ENCODE peak calls at places on chromosomes 2 and 18, in seven cellular contexts. One of them, this sample, is unnamed. For H3K4me1, the result is how much of the 10 kb centered on the place peaks cover.

GRCh38 chr2:120809576-120810440 is 74.1 kb downstream of the GLI2 start:
- DNase-seq in IMR-90: peak
- DNase-seq in MM.1S: no peak
- DNase-seq in OCI-LY7: no peak
- DNase-seq in H9: no peak
- DNase-seq in GM23248: no peak
- DNase-seq in HCT116: no peak
- DNase-seq in this sample: no peak

GRCh38 chr2:11121099-11121822 is 34.0 kb upstream of the SLC66A3 start:
- DNase-seq in IMR-90: peak
- DNase-seq in MM.1S: no peak
- DNase-seq in OCI-LY7: no peak
- DNase-seq in H9: no peak
- DNase-seq in GM23248: peak
- DNase-seq in HCT116: no peak
- DNase-seq in this sample: no peak

GRCh38 chr2:220512419-220512818 is 885.0 kb downstream of the SLC4A3 start:
- DNase-seq in IMR-90: peak
- DNase-seq in MM.1S: no peak
- DNase-seq in OCI-LY7: no peak
- DNase-seq in H9: no peak
- DNase-seq in GM23248: peak
- DNase-seq in HCT116: no peak
- DNase-seq in this sample: no peak

GRCh38 chr2:28185881-28186280 is 206.8 kb upstream of the FOSL2 start:
- DNase-seq in IMR-90: peak
- DNase-seq in MM.1S: no peak
- DNase-seq in OCI-LY7: no peak
- DNase-seq in H9: no peak
- DNase-seq in GM23248: peak
- DNase-seq in HCT116: no peak
- DNase-seq in this sample: no peak

GRCh38 chr2:190802133-190802532 is 78.5 kb upstream of the GLS start:
- DNase-seq in IMR-90: no peak
- DNase-seq in MM.1S: no peak
- DNase-seq in OCI-LY7: no peak
- DNase-seq in H9: peak
- DNase-seq in GM23248: no peak
- DNase-seq in HCT116: no peak
- DNase-seq in this sample: peak

GRCh38 chr2:236745420-236746210 is 176.0 kb downstream of the ACKR3 start:
- DNase-seq in IMR-90: peak
- DNase-seq in MM.1S: no peak
- DNase-seq in OCI-LY7: no peak
- DNase-seq in H9: no peak
- DNase-seq in GM23248: peak
- DNase-seq in HCT116: no peak
- DNase-seq in this sample: no peak

GRCh38 chr18:47283476-47283875 is 32.0 kb upstream of the SKOR2 start:
- DNase-seq in IMR-90: peak
- DNase-seq in MM.1S: no peak
- DNase-seq in OCI-LY7: peak
- DNase-seq in H9: peak
- DNase-seq in GM23248: peak
- DNase-seq in HCT116: peak
- DNase-seq in this sample: no peak

GRCh38 chr18:36408606-36409005 is 111.1 kb downstream of the FHOD3 start:
- DNase-seq in IMR-90: no peak
- DNase-seq in MM.1S: no peak
- DNase-seq in OCI-LY7: no peak
- DNase-seq in H9: no peak
- DNase-seq in GM23248: no peak
- DNase-seq in HCT116: no peak
- DNase-seq in this sample: no peak

GRCh38 chr2:239233576-239233975 is 167.2 kb downstream of the HDAC4 start:
- DNase-seq in IMR-90: no peak
- DNase-seq in MM.1S: no peak
- DNase-seq in OCI-LY7: no peak
- DNase-seq in H9: no peak
- DNase-seq in GM23248: no peak
- DNase-seq in HCT116: no peak
- DNase-seq in this sample: no peak

GRCh38 chr18:72181241-72181764 is 362.8 kb downstream of the CBLN2 start:
- DNase-seq in IMR-90: no peak
- DNase-seq in MM.1S: peak
- DNase-seq in OCI-LY7: peak
- DNase-seq in H9: no peak
- DNase-seq in GM23248: no peak
- DNase-seq in HCT116: no peak
- DNase-seq in this sample: no peak

GRCh38 chr2:233063269-233063975 is 3.3 kb downstream of the INPP5D start:
- DNase-seq in IMR-90: no peak
- DNase-seq in MM.1S: peak
- DNase-seq in OCI-LY7: peak
- DNase-seq in H9: peak
- DNase-seq in GM23248: no peak
- DNase-seq in HCT116: no peak
- DNase-seq in this sample: no peak

GRCh38 chr2:75632813-75633212 is 13.8 kb upstream of the MRPL19 start:
- DNase-seq in IMR-90: no peak
- DNase-seq in MM.1S: no peak
- DNase-seq in OCI-LY7: no peak
- DNase-seq in H9: no peak
- DNase-seq in GM23248: no peak
- DNase-seq in HCT116: no peak
- DNase-seq in this sample: no peak

GRCh38 chr18:1252534-1252933 is 347.9 kb downstream of the ADCYAP1 start:
- DNase-seq in IMR-90: no peak
- DNase-seq in MM.1S: no peak
- DNase-seq in OCI-LY7: no peak
- DNase-seq in H9: no peak
- DNase-seq in GM23248: no peak
- DNase-seq in HCT116: no peak
- DNase-seq in this sample: no peak

GRCh38 chr2:241541564-241542277 is 16.8 kb upstream of the BOK start:
- DNase-seq in IMR-90: no peak
- DNase-seq in MM.1S: no peak
- DNase-seq in OCI-LY7: no peak
- DNase-seq in H9: no peak
- DNase-seq in GM23248: no peak
- DNase-seq in HCT116: no peak
- DNase-seq in this sample: no peak

GRCh38 chr2:82795446-82795845 is 1663.6 kb downstream of the SUCLG1 start:
- DNase-seq in IMR-90: peak
- DNase-seq in MM.1S: no peak
- DNase-seq in OCI-LY7: no peak
- DNase-seq in H9: no peak
- DNase-seq in GM23248: peak
- DNase-seq in HCT116: peak
- DNase-seq in this sample: no peak

GRCh38 chr18:58579561-58580047 is 49.3 kb downstream of the ALPK2 start:
- DNase-seq in IMR-90: peak
- DNase-seq in MM.1S: no peak
- DNase-seq in OCI-LY7: no peak
- DNase-seq in H9: no peak
- DNase-seq in GM23248: peak
- DNase-seq in HCT116: no peak
- DNase-seq in this sample: no peak

GRCh38 chr2:118622931-118623330 is 224.5 kb downstream of the EN1 start:
- DNase-seq in IMR-90: no peak
- DNase-seq in MM.1S: no peak
- DNase-seq in OCI-LY7: no peak
- DNase-seq in H9: no peak
- DNase-seq in GM23248: no peak
- DNase-seq in HCT116: no peak
- DNase-seq in this sample: no peak

GRCh38 chr2:165621086-165621560 is 151.6 kb downstream of the CSRNP3 start:
- DNase-seq in IMR-90: no peak
- DNase-seq in MM.1S: no peak
- DNase-seq in OCI-LY7: no peak
- DNase-seq in H9: no peak
- DNase-seq in GM23248: peak
- DNase-seq in HCT116: no peak
- DNase-seq in this sample: no peak

GRCh38 chr2:42167458-42167857 is 1.7 kb upstream of the EML4 start:
- DNase-seq in IMR-90: no peak
- DNase-seq in MM.1S: no peak
- DNase-seq in OCI-LY7: no peak
- DNase-seq in H9: no peak
- DNase-seq in GM23248: no peak
- DNase-seq in HCT116: no peak
- DNase-seq in this sample: no peak

GRCh38 chr2:162537651-162538050 is 193.7 kb downstream of the GCA start:
- DNase-seq in IMR-90: no peak
- DNase-seq in MM.1S: no peak
- DNase-seq in OCI-LY7: no peak
- DNase-seq in H9: no peak
- DNase-seq in GM23248: no peak
- DNase-seq in HCT116: no peak
- DNase-seq in this sample: no peak

GRCh38 chr2:168804214-168804613 is 1.8 kb downstream of the NOSTRIN start:
- DNase-seq in IMR-90: no peak
- DNase-seq in MM.1S: no peak
- DNase-seq in OCI-LY7: no peak
- DNase-seq in H9: no peak
- DNase-seq in GM23248: no peak
- DNase-seq in HCT116: no peak
- DNase-seq in this sample: no peak

GRCh38 chr2:168805615-168806014 is 3.2 kb downstream of the NOSTRIN start:
- DNase-seq in IMR-90: no peak
- DNase-seq in MM.1S: no peak
- DNase-seq in OCI-LY7: no peak
- DNase-seq in H9: no peak
- DNase-seq in GM23248: no peak
- DNase-seq in HCT116: no peak
- DNase-seq in this sample: no peak

GRCh38 chr2:168801456-168801855 is 981 bp upstream of the NOSTRIN start:
- DNase-seq in IMR-90: no peak
- DNase-seq in MM.1S: no peak
- DNase-seq in OCI-LY7: no peak
- DNase-seq in H9: no peak
- DNase-seq in GM23248: no peak
- DNase-seq in HCT116: no peak
- DNase-seq in this sample: no peak

GRCh38 chr2:168801961-168802824 is at the start of gene NOSTRIN:
- DNase-seq in IMR-90: peak
- DNase-seq in MM.1S: no peak
- DNase-seq in OCI-LY7: no peak
- DNase-seq in H9: no peak
- DNase-seq in GM23248: peak
- DNase-seq in HCT116: peak
- DNase-seq in this sample: no peak

GRCh38 chr2:168802825-168803726 is 639 bp downstream of the NOSTRIN start:
- DNase-seq in IMR-90: no peak
- DNase-seq in MM.1S: no peak
- DNase-seq in OCI-LY7: no peak
- DNase-seq in H9: no peak
- DNase-seq in GM23248: no peak
- DNase-seq in HCT116: no peak
- DNase-seq in this sample: no peak
- H2AFZ ChIP-seq in IMR-90: no peak
- H2AFZ ChIP-seq in MM.1S: no peak
- H2AFZ ChIP-seq in OCI-LY7: no peak
- H2AFZ ChIP-seq in H9: no peak
- H2AFZ ChIP-seq in GM23248: peak
- H2AFZ ChIP-seq in HCT116: no peak
- H2AFZ ChIP-seq in this sample: no peak

GRCh38 chr2:84927275-84927627 is 21.8 kb downstream of the TMSB10 start:
- DNase-seq in IMR-90: no peak
- DNase-seq in MM.1S: no peak
- DNase-seq in OCI-LY7: no peak
- DNase-seq in H9: no peak
- DNase-seq in GM23248: no peak
- DNase-seq in HCT116: no peak
- DNase-seq in this sample: no peak
- H3K4me1 ChIP-seq in IMR-90: under half
- H3K4me1 ChIP-seq in MM.1S: under half
- H3K4me1 ChIP-seq in OCI-LY7: under half
- H3K4me1 ChIP-seq in H9: under half
- H3K4me1 ChIP-seq in GM23248: under half
- H3K4me1 ChIP-seq in HCT116: under half
- H3K4me1 ChIP-seq in this sample: under half

DNA sequence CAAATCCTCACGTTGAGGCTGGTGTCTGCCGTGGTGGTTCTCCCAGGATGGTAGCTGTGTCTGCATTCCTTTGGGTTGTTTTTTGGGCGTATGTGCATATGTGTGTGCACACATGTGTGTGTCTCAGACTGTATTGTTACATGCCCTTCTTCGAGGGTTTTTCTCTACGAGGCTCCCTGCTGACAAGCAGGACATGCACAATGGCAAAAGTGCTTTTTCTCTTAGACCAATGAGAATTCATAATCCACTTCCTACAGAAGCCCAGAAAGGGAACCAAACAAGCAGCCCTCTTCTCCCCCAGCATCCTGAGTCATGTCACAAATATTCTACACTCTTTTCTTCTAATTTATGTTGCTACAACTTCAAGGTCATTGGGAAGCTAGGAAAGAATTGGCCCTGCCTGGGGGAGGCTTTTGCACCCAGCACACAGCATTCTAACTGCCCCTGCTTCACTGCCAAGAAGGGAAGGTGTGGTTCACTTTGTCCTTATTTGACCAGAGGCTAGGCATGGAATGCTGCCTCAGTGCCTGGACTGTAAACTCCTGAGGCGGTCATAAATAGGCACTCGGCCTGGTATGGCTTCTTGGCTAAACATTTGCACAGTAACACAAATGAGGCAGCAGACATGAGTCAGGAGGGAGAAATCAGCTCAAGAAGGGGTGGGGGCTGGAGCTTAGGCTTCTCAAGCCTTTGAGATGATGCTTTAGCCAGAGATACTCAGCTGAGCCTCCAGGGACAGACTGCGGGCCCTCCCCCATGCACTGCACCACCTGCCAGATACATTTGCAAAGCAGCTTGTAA is 92.6 kb upstream of the KLF7 start:
- DNase-seq in IMR-90: peak
- DNase-seq in MM.1S: no peak
- DNase-seq in OCI-LY7: no peak
- DNase-seq in H9: no peak
- DNase-seq in GM23248: peak
- DNase-seq in HCT116: no peak
- DNase-seq in this sample: no peak
- H2AFZ ChIP-seq in IMR-90: peak
- H2AFZ ChIP-seq in MM.1S: no peak
- H2AFZ ChIP-seq in OCI-LY7: no peak
- H2AFZ ChIP-seq in H9: no peak
- H2AFZ ChIP-seq in GM23248: no peak
- H2AFZ ChIP-seq in HCT116: no peak
- H2AFZ ChIP-seq in this sample: no peak

DNA sequence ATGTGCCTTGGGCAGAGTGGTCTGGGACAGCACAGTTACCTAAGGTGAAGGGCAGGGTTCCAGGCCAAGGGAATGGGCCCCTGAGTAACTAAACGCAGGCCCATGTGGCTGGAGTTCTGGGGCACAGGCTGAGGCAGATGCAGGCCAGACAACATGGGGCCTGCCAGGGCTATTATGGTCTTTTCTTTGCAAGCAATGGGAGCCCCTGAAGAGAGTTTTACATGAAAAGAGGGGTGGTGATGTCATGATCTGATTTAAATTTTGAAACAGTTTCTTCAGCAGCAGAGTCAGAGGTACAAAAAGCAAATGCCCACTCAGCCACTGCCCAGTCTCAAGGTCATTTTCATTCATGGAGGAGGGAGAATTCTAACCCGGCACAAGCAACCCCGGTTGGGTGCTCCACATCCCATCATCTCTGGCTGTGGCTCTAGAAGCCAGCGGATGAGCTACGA is 5.6 kb downstream of the CHST10 start:
- DNase-seq in IMR-90: no peak
- DNase-seq in MM.1S: no peak
- DNase-seq in OCI-LY7: no peak
- DNase-seq in H9: peak
- DNase-seq in GM23248: no peak
- DNase-seq in HCT116: no peak
- DNase-seq in this sample: no peak
- H3K4me1 ChIP-seq in IMR-90: under half
- H3K4me1 ChIP-seq in MM.1S: under half
- H3K4me1 ChIP-seq in OCI-LY7: under half
- H3K4me1 ChIP-seq in H9: under half
- H3K4me1 ChIP-seq in GM23248: under half
- H3K4me1 ChIP-seq in HCT116: under half
- H3K4me1 ChIP-seq in this sample: under half